ENCODE peak calls at places on chromosome 19, in eight cellular contexts. K is myocyte; R is stomach; T is caudate nucleus; J is stimulated activated CD4-positive, alpha-beta T cell treated with anti-CD3 and anti-CD28 coated beads, Interleukin-4, amount 100 ng/mL, for 1 hour; P is cerebellar nuclear complex; D is iPS DF 6.9; B is non-pigmented ciliary epithelial cell. E is an unnamed sample.

GRCh38 chr19:6608950-6609349 is 18.0 kb upstream of the CD70 start:
- DNase-seq in B (no peak), J (no peak), R (no peak), T (no peak), P (no peak), D (no peak), K (no peak), E (no peak)

GRCh38 chr19:44723299-44723951 is 24.5 kb downstream of the CEACAM16 start:
- DNase-seq in J (no peak), R (no peak), K (no peak), D (no peak), P (no peak), B (no peak), T (no peak), E (no peak)

GRCh38 chr19:15260939-15261338 is 28.7 kb upstream of the EPHX3 start:
- DNase-seq in B (no peak), T (no peak), R (no peak), J (no peak), P (no peak), D (no peak), K (peak), E (no peak)

GRCh38 chr19:7395793-7396192 is 47.1 kb downstream of the ARHGEF18 start:
- DNase-seq in R (no peak), P (no peak), D (no peak), J (no peak), T (no peak), K (no peak), B (no peak), E (no peak)

GRCh38 chr19:461664-462551 is 1.1 kb upstream of the SHC2 start:
- DNase-seq in K (no peak), J (no peak), P (no peak), D (no peak), R (peak), B (no peak), T (no peak), E (peak)

GRCh38 chr19:9936151-9937000 is at the start of gene OLFM2:
- DNase-seq in D (no peak), J (peak), R (no peak), T (no peak), P (no peak), K (no peak), B (no peak), E (peak)

GRCh38 chr19:49581007-49581508 is at the start of gene PRRG2:
- DNase-seq in D (no peak), K (no peak), J (no peak), B (no peak), T (no peak), R (peak), P (no peak), E (no peak)

GRCh38 chr19:42426643-42427042 is 545 bp downstream of the LIPE start:
- DNase-seq in P (no peak), K (no peak), R (no peak), J (no peak), B (no peak), D (no peak), T (no peak), E (no peak)

GRCh38 chr19:49361438-49362047 is 673 bp downstream of the TEAD2 start:
- DNase-seq in K (peak), D (no peak), J (peak), B (no peak), R (peak), P (no peak), T (no peak), E (peak)

GRCh38 chr19:29831041-29831548 is 19.3 kb downstream of the CCNE1 start:
- DNase-seq in P (no peak), B (no peak), D (no peak), K (no peak), T (no peak), R (no peak), J (peak), E (no peak)

GRCh38 chr19:18674616-18675015 is 8.9 kb upstream of the CRTC1 start:
- DNase-seq in K (peak), J (no peak), R (no peak), T (no peak), D (no peak), P (no peak), B (no peak), E (no peak)

GRCh38 chr19:34989248-34989797 is 10.8 kb upstream of the GRAMD1A start:
- DNase-seq in R (no peak), P (no peak), B (no peak), K (no peak), D (no peak), J (no peak), T (no peak), E (no peak)

GRCh38 chr19:36847968-36848367 is 2.7 kb upstream of the ZNF345 start:
- DNase-seq in B (no peak), R (no peak), T (no peak), P (no peak), J (no peak), D (no peak), K (no peak), E (no peak)

GRCh38 chr19:33905473-33905936 is 108.8 kb downstream of the KCTD15 start:
- DNase-seq in R (no peak), B (no peak), P (no peak), D (no peak), T (no peak), J (no peak), K (no peak), E (no peak)

GRCh38 chr19:42252365-42253244 is 2.3 kb downstream of the ERF start:
- DNase-seq in P (no peak), T (no peak), D (no peak), R (no peak), K (peak), B (no peak), J (no peak), E (peak)

GRCh38 chr19:8526345-8527062 is 12.5 kb upstream of the ZNF414 start:
- DNase-seq in T (no peak), J (no peak), P (no peak), K (peak), R (peak), D (peak), B (peak), E (peak)

GRCh38 chr19:39951686-39952085 is 17.3 kb upstream of the FCGBP start:
- DNase-seq in K (peak), P (no peak), J (no peak), R (peak), D (no peak), T (no peak), B (no peak), E (no peak)

GRCh38 chr19:53962887-53963435 is at the start of gene CACNG8:
- DNase-seq in D (no peak), T (no peak), J (no peak), B (no peak), R (no peak), K (no peak), P (no peak), E (peak)